ENCODE peak calls at places on chromosomes 4 and X, in five cellular contexts. One of them, this sample, is unnamed.

GRCh38 chr4:164345756-164346155 is 408.2 kb upstream of the SMIM31 start:
- DNase-seq in astrocyte: peak
- DNase-seq in cardiac muscle cell: no peak
- DNase-seq in tibial artery: no peak
- DNase-seq in neural progenitor cell: no peak
- DNase-seq in this sample: no peak

GRCh38 chrX:13906103-13906502 is 89.2 kb upstream of the GPM6B start:
- DNase-seq in astrocyte: no peak
- DNase-seq in tibial artery: no peak
- DNase-seq in neural progenitor cell: peak
- DNase-seq in cardiac muscle cell: no peak
- DNase-seq in this sample: peak

GRCh38 chrX:111442791-111443190 is 30.8 kb upstream of the DCX start:
- DNase-seq in neural progenitor cell: no peak
- DNase-seq in astrocyte: no peak
- DNase-seq in cardiac muscle cell: no peak
- DNase-seq in tibial artery: no peak
- DNase-seq in this sample: no peak

GRCh38 chr4:53695540-53696463 is 104.5 kb upstream of the LNX1 start:
- DNase-seq in cardiac muscle cell: no peak
- DNase-seq in tibial artery: no peak
- DNase-seq in astrocyte: no peak
- DNase-seq in neural progenitor cell: no peak
- DNase-seq in this sample: no peak

GRCh38 chrX:107429090-107429489 is 20.4 kb upstream of the FRMPD3 start:
- DNase-seq in cardiac muscle cell: peak
- DNase-seq in neural progenitor cell: peak
- DNase-seq in tibial artery: no peak
- DNase-seq in astrocyte: no peak
- DNase-seq in this sample: peak

GRCh38 chr4:45550766-45551366 is 573.0 kb downstream of the GABRG1 start:
- DNase-seq in cardiac muscle cell: no peak
- DNase-seq in neural progenitor cell: no peak
- DNase-seq in tibial artery: no peak
- DNase-seq in astrocyte: no peak
- DNase-seq in this sample: peak

GRCh38 chr4:185654965-185655554 is 119.8 kb upstream of the PDLIM3 start:
- DNase-seq in astrocyte: no peak
- DNase-seq in tibial artery: no peak
- DNase-seq in cardiac muscle cell: no peak
- DNase-seq in neural progenitor cell: no peak
- DNase-seq in this sample: no peak

GRCh38 chr4:156294577-156294976 is 340.9 kb upstream of the CTSO start:
- DNase-seq in tibial artery: no peak
- DNase-seq in astrocyte: peak
- DNase-seq in neural progenitor cell: peak
- DNase-seq in cardiac muscle cell: peak
- DNase-seq in this sample: peak

GRCh38 chr4:176443117-176443516 is 123.4 kb downstream of the SPCS3 start:
- DNase-seq in astrocyte: peak
- DNase-seq in cardiac muscle cell: no peak
- DNase-seq in tibial artery: no peak
- DNase-seq in neural progenitor cell: no peak
- DNase-seq in this sample: peak

GRCh38 chrX:112834016-112834855 is 6.4 kb downstream of the AMOT start:
- DNase-seq in tibial artery: no peak
- DNase-seq in cardiac muscle cell: peak
- DNase-seq in neural progenitor cell: peak
- DNase-seq in astrocyte: peak
- DNase-seq in this sample: peak

GRCh38 chr4:187235456-187236170 is 512.0 kb upstream of the FAT1 start:
- DNase-seq in tibial artery: no peak
- DNase-seq in astrocyte: peak
- DNase-seq in cardiac muscle cell: no peak
- DNase-seq in neural progenitor cell: peak
- DNase-seq in this sample: no peak

GRCh38 chr4:23163649-23164436 is 471.1 kb downstream of the GBA3 start:
- DNase-seq in tibial artery: no peak
- DNase-seq in cardiac muscle cell: no peak
- DNase-seq in astrocyte: peak
- DNase-seq in neural progenitor cell: peak
- DNase-seq in this sample: no peak

GRCh38 chr4:102405706-102406510 is 60.6 kb upstream of the SLC39A8 start:
- DNase-seq in tibial artery: no peak
- DNase-seq in neural progenitor cell: peak
- DNase-seq in cardiac muscle cell: no peak
- DNase-seq in astrocyte: no peak
- DNase-seq in this sample: no peak

GRCh38 chr4:53105313-53105712 is 243.2 kb downstream of the RASL11B start:
- DNase-seq in neural progenitor cell: no peak
- DNase-seq in astrocyte: no peak
- DNase-seq in tibial artery: no peak
- DNase-seq in cardiac muscle cell: no peak
- DNase-seq in this sample: no peak

GRCh38 chr4:128177376-128177959 is 110.1 kb downstream of the PGRMC2 start:
- DNase-seq in neural progenitor cell: no peak
- DNase-seq in tibial artery: no peak
- DNase-seq in cardiac muscle cell: no peak
- DNase-seq in astrocyte: peak
- DNase-seq in this sample: no peak

GRCh38 chr4:152581536-152582160 is 45.8 kb upstream of the FBXW7 start:
- DNase-seq in astrocyte: no peak
- DNase-seq in cardiac muscle cell: no peak
- DNase-seq in tibial artery: no peak
- DNase-seq in neural progenitor cell: no peak
- DNase-seq in this sample: no peak

DNA sequence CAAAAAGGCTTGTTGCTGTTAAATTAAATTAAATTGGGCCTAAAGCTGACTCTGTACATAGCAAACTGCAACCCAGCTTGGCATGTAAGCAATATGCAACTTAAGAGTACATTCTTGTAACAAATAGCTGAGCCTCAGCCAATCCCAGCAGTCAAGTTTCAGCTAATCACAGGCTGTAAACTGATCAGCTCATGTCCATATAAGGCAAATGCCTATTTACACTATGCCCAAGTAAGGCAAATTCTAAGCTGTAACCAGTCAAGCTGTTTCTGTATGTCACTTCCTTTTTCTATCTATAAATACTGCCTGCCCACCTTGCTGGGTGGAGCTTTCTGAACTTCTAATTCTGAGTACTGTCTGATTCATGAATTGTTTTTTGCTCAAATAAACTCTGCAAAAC is 429.1 kb upstream of the FTHL17 start:
- DNase-seq in astrocyte: peak
- DNase-seq in neural progenitor cell: no peak
- DNase-seq in cardiac muscle cell: no peak
- DNase-seq in tibial artery: no peak
- DNase-seq in this sample: no peak
- H3K27ac ChIP-seq in astrocyte: no peak
- H3K27ac ChIP-seq in neural progenitor cell: no peak
- H3K27ac ChIP-seq in cardiac muscle cell: no peak
- H3K27ac ChIP-seq in tibial artery: no peak
- H3K27ac ChIP-seq in this sample: no peak

DNA sequence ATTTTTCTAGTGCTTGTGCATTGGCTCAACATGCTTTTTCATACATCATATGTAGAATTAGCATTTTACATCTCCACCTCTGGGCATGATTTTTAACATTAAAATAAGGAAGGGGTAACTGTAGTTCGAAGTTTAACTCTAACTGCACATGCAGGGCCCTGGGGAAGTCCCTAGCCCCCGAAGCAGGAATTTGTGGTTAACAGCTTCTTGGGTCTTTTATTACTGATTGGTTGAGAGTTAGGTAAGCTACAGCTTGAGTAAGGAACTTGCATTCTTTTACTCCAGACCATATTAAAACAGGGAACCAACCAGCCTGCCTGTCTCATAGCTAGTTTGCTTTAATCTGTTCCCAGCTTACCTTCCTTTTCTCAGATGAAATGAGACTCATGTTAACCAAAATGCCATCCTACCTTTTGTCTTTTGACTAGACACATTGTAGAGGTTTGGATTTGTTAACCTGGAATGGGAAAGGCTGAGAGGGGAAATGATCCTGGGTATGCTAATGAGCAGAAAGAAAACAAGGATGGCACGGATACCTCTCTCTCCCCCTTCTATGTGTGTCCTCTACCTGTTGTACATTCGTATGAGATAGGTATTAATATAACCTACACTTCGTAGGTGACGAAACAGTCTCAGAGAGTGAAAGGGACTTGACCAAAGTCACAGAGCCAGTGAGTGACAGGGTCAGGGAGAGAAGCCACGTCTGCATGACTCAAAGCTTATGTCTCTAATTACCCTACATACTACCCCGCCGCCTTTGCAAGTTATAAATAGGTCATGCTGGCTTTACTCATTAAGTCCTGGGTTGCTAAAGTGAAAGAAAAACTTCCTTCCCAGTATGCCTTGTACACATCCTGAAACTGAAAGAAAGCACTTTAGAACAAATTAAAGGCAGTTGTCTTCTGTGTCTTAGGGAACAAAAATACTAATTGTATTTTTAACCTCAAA is 119.5 kb upstream of the AFF2 start:
- DNase-seq in neural progenitor cell: no peak
- DNase-seq in cardiac muscle cell: no peak
- DNase-seq in tibial artery: no peak
- DNase-seq in astrocyte: peak
- DNase-seq in this sample: peak
- H3K27ac ChIP-seq in neural progenitor cell: no peak
- H3K27ac ChIP-seq in cardiac muscle cell: no peak
- H3K27ac ChIP-seq in tibial artery: no peak
- H3K27ac ChIP-seq in astrocyte: no peak
- H3K27ac ChIP-seq in this sample: no peak

DNA sequence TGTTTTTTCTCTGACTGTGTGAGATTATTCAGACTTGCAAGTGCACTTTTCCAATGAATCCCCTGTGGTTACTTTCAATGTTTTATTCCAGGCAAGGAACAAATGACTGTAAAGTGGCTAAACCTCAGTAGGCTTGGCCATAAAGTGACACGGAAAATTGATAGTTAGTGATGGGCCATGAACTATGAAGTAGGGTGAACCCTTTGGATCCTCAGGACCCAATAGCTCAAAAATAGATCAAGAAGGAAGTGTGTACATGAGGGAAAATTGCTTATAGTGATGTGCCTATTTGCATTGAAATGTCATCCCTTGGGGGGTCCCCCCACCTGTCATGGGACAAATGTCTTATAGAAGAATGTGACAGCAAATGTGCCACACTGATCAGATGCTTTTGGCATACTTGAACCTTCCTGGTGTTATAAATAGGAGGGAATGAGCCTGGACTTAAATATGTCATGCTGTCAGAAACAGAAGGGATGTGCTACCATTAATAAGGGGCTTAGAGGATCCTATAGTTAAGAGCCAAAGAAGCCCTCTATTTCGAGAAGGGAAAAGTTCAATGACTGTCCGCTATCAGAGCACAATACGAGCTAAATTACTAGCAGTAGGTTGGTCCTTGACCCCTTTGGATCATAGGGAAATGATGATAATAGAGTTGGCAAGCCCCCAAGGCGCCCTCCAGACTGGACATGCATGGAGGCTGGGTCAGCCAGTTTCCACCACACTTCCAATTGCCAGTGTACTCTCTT is 30.3 kb downstream of the SLC16A2 start:
- DNase-seq in tibial artery: no peak
- DNase-seq in neural progenitor cell: no peak
- DNase-seq in cardiac muscle cell: no peak
- DNase-seq in astrocyte: no peak
- DNase-seq in this sample: no peak
- H3K27ac ChIP-seq in tibial artery: no peak
- H3K27ac ChIP-seq in neural progenitor cell: no peak
- H3K27ac ChIP-seq in cardiac muscle cell: no peak
- H3K27ac ChIP-seq in astrocyte: peak
- H3K27ac ChIP-seq in this sample: no peak

DNA sequence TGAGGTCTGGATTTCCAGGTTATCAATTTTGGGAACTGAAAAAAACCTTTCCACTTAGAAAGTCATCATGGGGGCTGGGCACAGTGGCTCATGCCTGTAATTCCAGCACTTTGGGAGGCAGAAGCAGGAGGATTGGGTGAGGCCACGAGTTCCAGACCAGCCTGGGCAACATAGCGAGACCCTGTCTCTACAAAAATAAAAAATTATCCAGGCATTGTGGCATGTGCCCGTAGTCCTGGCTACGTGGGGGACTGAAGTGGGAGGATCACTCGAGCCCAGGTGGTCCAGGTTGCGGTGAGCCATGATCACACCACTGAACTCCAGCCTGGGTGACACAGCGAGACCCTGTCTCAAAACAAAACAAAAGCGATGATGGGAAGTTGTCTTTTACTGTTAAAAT is 7.9 kb downstream of the TENM3 start:
- DNase-seq in cardiac muscle cell: no peak
- DNase-seq in tibial artery: no peak
- DNase-seq in neural progenitor cell: no peak
- DNase-seq in astrocyte: no peak
- DNase-seq in this sample: no peak
- H3K27ac ChIP-seq in cardiac muscle cell: no peak
- H3K27ac ChIP-seq in tibial artery: no peak
- H3K27ac ChIP-seq in neural progenitor cell: no peak
- H3K27ac ChIP-seq in astrocyte: peak
- H3K27ac ChIP-seq in this sample: no peak

GRCh38 chr4:7807351-7807921 is 132.2 kb downstream of the AFAP1 start:
- DNase-seq in tibial artery: no peak
- DNase-seq in neural progenitor cell: no peak
- DNase-seq in astrocyte: no peak
- DNase-seq in cardiac muscle cell: no peak
- DNase-seq in this sample: peak
- H3K27ac ChIP-seq in tibial artery: peak
- H3K27ac ChIP-seq in neural progenitor cell: no peak
- H3K27ac ChIP-seq in astrocyte: peak
- H3K27ac ChIP-seq in cardiac muscle cell: no peak
- H3K27ac ChIP-seq in this sample: peak

DNA sequence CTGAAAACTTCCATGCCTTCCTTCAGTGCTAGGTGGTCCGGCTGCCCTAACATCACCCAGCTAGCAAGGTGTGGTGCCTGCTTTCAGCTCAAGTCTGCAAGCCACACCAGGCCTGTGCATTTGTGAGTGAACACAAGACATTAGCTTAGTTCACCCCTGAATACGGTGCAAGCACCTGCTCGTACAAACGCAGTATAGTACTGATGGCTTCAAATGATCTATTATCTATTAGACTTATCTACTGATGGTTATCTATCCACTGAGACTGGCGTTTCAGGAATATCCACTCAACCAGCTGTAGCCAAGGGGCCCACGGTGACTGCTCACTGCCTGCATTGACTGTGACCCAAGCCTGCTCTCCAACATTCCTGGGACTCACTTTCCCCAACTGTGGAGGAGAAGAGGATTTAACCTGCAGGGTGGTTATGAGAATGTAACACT is 155.9 kb downstream of the SHOX start:
- DNase-seq in tibial artery: no peak
- DNase-seq in neural progenitor cell: no peak
- DNase-seq in astrocyte: no peak
- DNase-seq in cardiac muscle cell: no peak
- DNase-seq in this sample: no peak
- H3K27ac ChIP-seq in tibial artery: no peak
- H3K27ac ChIP-seq in neural progenitor cell: no peak
- H3K27ac ChIP-seq in astrocyte: no peak
- H3K27ac ChIP-seq in cardiac muscle cell: no peak
- H3K27ac ChIP-seq in this sample: no peak

GRCh38 chrX:85244411-85245210 is 820 bp downstream of the ZNF711 start:
- DNase-seq in neural progenitor cell: peak
- DNase-seq in tibial artery: no peak
- DNase-seq in astrocyte: peak
- DNase-seq in cardiac muscle cell: peak
- DNase-seq in this sample: peak
- H3K27ac ChIP-seq in neural progenitor cell: peak
- H3K27ac ChIP-seq in tibial artery: peak
- H3K27ac ChIP-seq in astrocyte: peak
- H3K27ac ChIP-seq in cardiac muscle cell: peak
- H3K27ac ChIP-seq in this sample: peak

This sample was measured in SJCRH30.